ENCODE peak calls at places on chromosomes 3 and 15, in six cellular contexts. H is GM12878, A is body of pancreas, P is sigmoid colon, N is heart left ventricle, W is Peyer's patch. U is an unnamed sample.

GRCh38 chr15:86002444-86002843 is 77.2 kb upstream of the AGBL1 start:
- DNase-seq in H (no peak), A (no peak), P (no peak), N (no peak), W (no peak), U (no peak)

GRCh38 chr3:119091936-119092677 is 53.9 kb upstream of the TEX55 start:
- DNase-seq in H (no peak), A (no peak), P (no peak), N (no peak), W (no peak), U (no peak)

GRCh38 chr15:87293016-87293415 is 963.5 kb downstream of the NTRK3 start:
- DNase-seq in H (no peak), A (no peak), P (no peak), N (no peak), W (no peak), U (no peak)

GRCh38 chr3:89851974-89852621 is 744.7 kb downstream of the EPHA3 start:
- DNase-seq in H (no peak), A (peak; percentile 29), P (no peak), N (peak; percentile 30), W (no peak), U (no peak)

GRCh38 chr15:39429898-39430357 is 151.0 kb upstream of the THBS1 start:
- DNase-seq in H (no peak), A (no peak), P (no peak), N (no peak), W (no peak), U (no peak)

GRCh38 chr15:64943512-64944225 is 32.0 kb downstream of the ANKDD1A start:
- DNase-seq in H (no peak), A (no peak), P (no peak), N (no peak), W (no peak), U (no peak)

GRCh38 chr3:61582846-61583245 is 21.5 kb downstream of the PTPRG start:
- DNase-seq in H (no peak), A (no peak), P (no peak), N (no peak), W (no peak), U (no peak)

GRCh38 chr3:59121346-59122144 is 71.7 kb upstream of the CFAP20DC start:
- DNase-seq in H (no peak), A (no peak), P (no peak), N (no peak), W (no peak), U (no peak)

GRCh38 chr15:100602822-100603393 is 519 bp downstream of the ASB7 start:
- DNase-seq in H (peak; percentile 31), A (no peak), P (no peak), N (no peak), W (no peak), U (peak; percentile 55)

DNA sequence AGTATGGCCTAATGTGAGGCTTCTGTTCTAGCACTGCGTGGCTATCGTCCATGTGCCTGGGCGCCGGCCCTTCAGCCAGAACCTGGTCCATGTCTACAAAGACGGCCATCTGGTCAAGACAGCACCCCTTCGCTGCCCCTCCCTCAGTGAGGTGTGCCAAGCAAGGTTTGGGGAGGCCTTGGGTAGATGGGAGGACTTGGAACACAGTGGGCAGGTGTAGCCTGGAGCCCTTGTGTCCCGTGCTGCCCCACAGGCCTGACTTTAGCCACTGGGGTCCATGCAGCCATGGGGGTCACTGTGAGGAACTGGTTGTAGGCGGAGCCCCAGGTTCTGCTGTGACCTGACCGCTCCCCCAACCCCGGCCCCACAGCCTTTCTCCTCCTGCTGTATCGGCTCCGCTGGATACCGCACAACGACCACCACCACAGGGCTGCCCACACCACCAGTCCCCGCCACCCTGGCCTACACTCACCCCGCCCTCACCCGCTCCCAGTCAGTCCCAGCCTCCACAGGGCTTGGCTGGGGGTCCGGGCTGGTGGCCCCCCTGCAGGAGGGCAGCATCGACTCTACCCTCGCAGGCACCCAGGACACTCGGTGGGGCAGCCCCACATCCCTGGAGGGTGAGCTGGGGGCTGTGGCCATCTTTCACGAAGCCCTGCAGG is 16.6 kb downstream of the NBEAL2 start:
- DNase-seq in H (no peak), A (peak; percentile 10), P (no peak), N (no peak), W (peak; percentile 40), U (no peak)
- TF ChIP-seq POLR2A in H (no peak), A (no peak), P (no peak), N (no peak), W (no peak), U (no peak)

GRCh38 chr15:60390231-60390630 is 7.6 kb downstream of the ANXA2 start:
- DNase-seq in H (no peak), A (no peak), P (no peak), N (no peak), W (no peak), U (no peak)
- TF ChIP-seq POLR2A in H (no peak), A (no peak), P (no peak), N (no peak), W (no peak), U (no peak)

GRCh38 chr3:195443391-195443989 is 670 bp upstream of the ACAP2 start:
- DNase-seq in H (no peak), A (no peak), P (no peak), N (no peak), W (no peak), U (no peak)

GRCh38 chr3:195441971-195442572 is 748 bp downstream of the ACAP2 start:
- DNase-seq in H (no peak), A (peak; percentile 34), P (peak; percentile 73), N (peak; percentile 56), W (peak; percentile 67), U (peak; percentile 73)

GRCh38 chr3:195441051-195441450 is 1.8 kb downstream of the ACAP2 start:
- DNase-seq in H (no peak), A (no peak), P (no peak), N (no peak), W (no peak), U (peak; percentile 20)

GRCh38 chr3:195441476-195441970 is 1.3 kb downstream of the ACAP2 start:
- DNase-seq in H (no peak), A (no peak), P (no peak), N (no peak), W (no peak), U (peak; percentile 58)

DNA sequence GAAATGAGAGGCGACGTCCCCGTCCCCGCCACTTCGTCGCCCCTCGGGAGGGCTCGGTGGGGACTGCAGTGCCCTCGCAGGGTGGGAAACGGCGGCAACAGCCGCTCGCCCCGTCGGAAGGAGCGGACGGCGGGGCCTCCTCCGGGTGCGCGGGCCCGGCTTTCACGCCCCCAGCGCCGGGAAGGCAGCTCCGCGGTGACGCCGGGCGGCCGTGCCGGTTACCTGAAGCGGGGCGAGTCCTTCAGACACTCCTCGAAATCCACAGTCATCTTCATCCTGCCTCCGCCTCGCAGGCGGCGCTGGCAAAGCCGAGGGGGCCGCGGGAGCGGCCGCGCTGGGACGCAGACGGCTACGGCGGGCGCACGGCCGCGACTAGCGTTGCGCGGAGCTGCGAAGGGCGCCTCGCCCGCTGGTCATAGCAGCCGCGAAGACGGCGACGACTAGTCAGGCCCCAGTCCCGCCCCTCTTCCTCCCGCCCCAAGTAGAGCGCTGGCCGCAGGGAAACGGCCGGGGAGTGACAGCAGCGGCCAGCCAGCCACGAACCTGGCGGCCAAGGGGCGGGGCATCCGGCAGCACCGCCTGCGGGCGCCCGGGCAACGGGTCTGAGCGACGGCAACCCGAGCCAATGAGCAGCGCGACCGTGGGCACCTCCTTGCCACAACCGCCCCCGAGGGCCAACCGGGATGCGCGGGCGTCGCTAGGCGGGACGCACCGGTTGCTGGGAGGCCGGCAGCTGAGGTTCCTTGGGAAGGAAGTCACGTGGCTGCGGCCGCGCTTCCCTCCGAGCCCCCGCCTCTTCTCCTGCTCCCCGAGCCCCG is at the start of gene ACAP2:
- DNase-seq in H (peak; percentile 93), A (peak; percentile 99), P (peak; percentile 100), N (peak; percentile 100), W (peak; percentile 100), U (peak; percentile 100)
- TF ChIP-seq POLR2A in H (peak; percentile 98), A (peak; percentile 93), P (peak; percentile 69), N (peak; percentile 98), W (peak; percentile 98), U (peak; percentile 92)

DNA sequence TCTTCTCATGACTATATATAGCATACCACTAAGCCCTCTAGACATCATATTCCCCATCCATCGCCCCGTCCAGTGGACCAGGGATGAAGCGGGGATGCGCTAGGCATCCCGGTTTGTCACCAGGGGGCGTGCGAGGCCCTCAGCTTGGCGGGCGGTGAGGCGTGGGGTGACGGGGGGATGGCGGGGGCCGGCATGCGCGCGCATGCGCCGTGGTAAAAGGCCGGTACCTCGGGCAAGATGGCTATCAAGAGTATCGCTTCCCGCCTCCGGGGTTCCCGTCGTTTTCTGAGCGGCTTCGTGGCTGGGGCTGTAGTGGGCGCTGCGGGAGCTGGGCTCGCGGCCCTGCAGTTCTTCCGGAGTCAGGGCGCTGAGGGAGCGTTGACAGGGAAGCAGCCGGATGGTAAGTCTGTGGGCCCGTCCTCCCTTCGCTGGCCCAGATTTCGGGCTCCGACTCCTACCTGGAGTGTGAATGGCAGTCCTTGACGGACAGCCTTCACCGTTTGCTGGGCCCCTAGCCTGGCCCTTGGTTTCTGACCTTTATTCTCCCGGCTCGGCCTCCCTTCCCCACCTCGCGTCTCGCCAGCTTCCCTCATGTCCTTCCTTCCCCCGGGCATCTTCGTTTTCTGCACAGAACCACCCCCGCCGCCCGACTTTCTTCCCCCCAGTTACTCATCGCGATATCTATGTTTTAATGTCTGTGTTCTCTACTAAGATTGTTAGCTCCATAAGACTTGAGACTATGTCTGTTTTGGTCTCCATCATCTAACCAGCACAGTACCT is at the start of gene EXOG:
- DNase-seq in H (peak; percentile 67), A (peak; percentile 94), P (peak; percentile 96), N (peak; percentile 95), W (peak; percentile 96), U (peak; percentile 93)
- TF ChIP-seq POLR2A in H (peak; percentile 77), A (peak; percentile 68), P (no peak), N (peak; percentile 46), W (no peak), U (peak; percentile 28)

GRCh38 chr3:151197981-151198767 is 4.8 kb downstream of the GPR171 start:
- DNase-seq in H (no peak), A (no peak), P (no peak), N (no peak), W (no peak), U (no peak)
- TF ChIP-seq POLR2A in H (no peak), A (no peak), P (no peak), N (no peak), W (no peak), U (no peak)

GRCh38 chr3:157120071-157120892 is 39.7 kb downstream of the CCNL1 start:
- DNase-seq in H (no peak), A (peak; percentile 72), P (no peak), N (no peak), W (peak; percentile 77), U (no peak)
- TF ChIP-seq POLR2A in H (no peak), A (peak; percentile 62), P (no peak), N (no peak), W (peak; percentile 64), U (no peak)

GRCh38 chr3:24521306-24522154 is 26.9 kb upstream of the THRB start:
- DNase-seq in H (no peak), A (peak; percentile 63), P (peak; percentile 80), N (peak; percentile 62), W (peak; percentile 75), U (peak; percentile 13)
- TF ChIP-seq POLR2A in H (no peak), A (peak; percentile 64), P (no peak), N (no peak), W (no peak), U (peak; percentile 45)

U was measured in erythroblast.